ENCODE peak calls at places on chromosomes 6 and 20, in ten cellular contexts. D is cerebellum; Y is thoracic aorta; O is hypothalamus; T is ACHN; I is right cardiac atrium; J is activated CD4-positive, alpha-beta T cell treated with anti-CD3 and anti-CD28 coated beads, Interleukin-2, amount 50 U/mL, for 1 hour; G is MCF 10A; A is non-pigmented ciliary epithelial cell; C is RPMI7951. V is an unnamed sample.

GRCh38 chr20:50689864-50690263 is 1.5 kb downstream of the RIPOR3 start:
- DNase-seq in G (no peak), Y (no peak), C (peak), D (no peak), T (no peak), A (no peak), O (no peak), J (no peak), I (no peak), V (no peak)

GRCh38 chr6:32181890-32182529 is 2.0 kb downstream of the AGER start:
- DNase-seq in J (no peak), D (no peak), C (no peak), A (no peak), Y (no peak), G (no peak), O (no peak), T (no peak), I (peak), V (no peak)

GRCh38 chr20:17634666-17635319 is 47.2 kb downstream of the RRBP1 start:
- DNase-seq in C (no peak), T (no peak), O (no peak), A (no peak), I (peak), Y (no peak), D (no peak), G (no peak), J (no peak), V (no peak)

GRCh38 chr6:110232456-110232855 is 52.2 kb downstream of the CDC40 start:
- DNase-seq in Y (no peak), G (no peak), T (no peak), C (no peak), D (no peak), O (no peak), J (no peak), I (no peak), A (no peak), V (no peak)

GRCh38 chr20:24106155-24106800 is 117.7 kb upstream of the GGTLC1 start:
- DNase-seq in I (no peak), J (no peak), G (no peak), C (no peak), Y (no peak), D (no peak), A (no peak), O (no peak), T (no peak), V (no peak)

GRCh38 chr20:36591854-36592641 is 13.5 kb upstream of the RAB5IF start:
- DNase-seq in C (peak), J (peak), Y (no peak), A (no peak), I (no peak), O (peak), T (no peak), G (peak), D (peak), V (peak)

GRCh38 chr6:161677188-161677587 is 403.3 kb upstream of the AGPAT4 start:
- DNase-seq in A (no peak), G (no peak), I (no peak), C (no peak), Y (no peak), D (no peak), O (no peak), J (no peak), T (no peak), V (no peak)

GRCh38 chr6:107101661-107102413 is 13.5 kb downstream of the BEND3 start:
- DNase-seq in G (no peak), J (no peak), Y (no peak), I (no peak), C (no peak), T (no peak), D (peak), O (no peak), A (no peak), V (no peak)

GRCh38 chr20:23116301-23117089 is 30.4 kb upstream of the CD93 start:
- DNase-seq in J (no peak), G (peak), T (no peak), D (peak), C (peak), O (no peak), Y (no peak), A (no peak), I (no peak), V (no peak)

GRCh38 chr6:124964764-124965105 is 2.5 kb downstream of the RNF217 start:
- DNase-seq in C (no peak), A (no peak), Y (no peak), I (no peak), O (no peak), D (no peak), T (peak), G (peak), J (no peak), V (no peak)

GRCh38 chr6:6005467-6006427 is 978 bp downstream of the NRN1 start:
- DNase-seq in G (no peak), C (no peak), Y (no peak), J (no peak), D (peak), I (no peak), T (no peak), O (no peak), A (no peak), V (no peak)

GRCh38 chr6:70315096-70315751 is 12.3 kb upstream of the COL9A1 start:
- DNase-seq in D (no peak), Y (no peak), J (no peak), O (no peak), T (no peak), C (no peak), A (no peak), G (no peak), I (no peak), V (no peak)

GRCh38 chr6:124055986-124056385 is 252.3 kb downstream of the NKAIN2 start:
- DNase-seq in T (no peak), Y (no peak), D (no peak), I (no peak), J (no peak), O (no peak), C (no peak), A (no peak), G (no peak), V (no peak)

GRCh38 chr6:29611426-29611825 is 21.6 kb downstream of the GABBR1 start:
- DNase-seq in D (no peak), J (no peak), I (no peak), C (no peak), A (no peak), T (no peak), O (no peak), Y (no peak), G (no peak), V (no peak)

GRCh38 chr20:17867546-17867945 is 101.0 kb downstream of the SNX5 start:
- DNase-seq in T (no peak), I (no peak), C (no peak), A (no peak), D (no peak), Y (no peak), O (no peak), J (no peak), G (no peak), V (no peak)

GRCh38 chr6:128601060-128601459 is 80.7 kb upstream of the PTPRK start:
- DNase-seq in J (no peak), Y (no peak), T (no peak), C (peak), G (no peak), A (peak), I (no peak), O (no peak), D (no peak), V (no peak)

GRCh38 chr20:54459279-54459678 is 16.1 kb upstream of the DOK5 start:
- DNase-seq in D (no peak), G (no peak), O (no peak), T (no peak), A (no peak), I (no peak), Y (no peak), C (no peak), J (no peak), V (no peak)

GRCh38 chr6:85455627-85456026 is 5.7 kb downstream of the NT5E start:
- DNase-seq in Y (no peak), T (no peak), J (no peak), C (no peak), G (no peak), D (no peak), A (no peak), O (no peak), I (no peak), V (no peak)

GRCh38 chr6:8082954-8083858 is 19.0 kb upstream of the BLOC1S5 start:
- DNase-seq in T (peak), J (no peak), D (no peak), Y (no peak), O (no peak), C (peak), I (no peak), A (peak), G (peak), V (no peak)

GRCh38 chr20:19692685-19693119 is 65.4 kb upstream of the RIN2 start:
- DNase-seq in I (peak), D (peak), O (peak), Y (no peak), A (peak), C (peak), T (peak), G (peak), J (peak), V (peak)

GRCh38 chr6:29527126-29527525 is 32.4 kb downstream of the UBD start:
- DNase-seq in G (no peak), T (no peak), D (no peak), C (no peak), Y (no peak), O (no peak), A (no peak), J (no peak), I (no peak), V (no peak)

GRCh38 chr6:141451176-141451507 is 681.6 kb upstream of the GJE1 start:
- DNase-seq in J (no peak), Y (no peak), G (no peak), T (no peak), C (no peak), D (no peak), I (no peak), A (no peak), O (no peak), V (no peak)